ENCODE peak calls at places on chromosome 12, in four cellular contexts. One of them, this sample, is unnamed.

GRCh38 chr12:125134576-125134975 is 69.3 kb downstream of the AACS start:
- DNase-seq in foreskin fibroblast: no peak
- DNase-seq in brain microvascular endothelial cell: no peak
- DNase-seq in A172: no peak
- DNase-seq in this sample: no peak

GRCh38 chr12:20527396-20528154 is 159.2 kb downstream of the PDE3A start:
- DNase-seq in foreskin fibroblast: peak
- DNase-seq in A172: no peak
- DNase-seq in brain microvascular endothelial cell: peak
- DNase-seq in this sample: no peak

GRCh38 chr12:106673151-106673550 is 90.3 kb downstream of the RFX4 start:
- DNase-seq in brain microvascular endothelial cell: no peak
- DNase-seq in foreskin fibroblast: no peak
- DNase-seq in A172: no peak
- DNase-seq in this sample: no peak

GRCh38 chr12:130574402-130574801 is 141.7 kb downstream of the RIMBP2 start:
- DNase-seq in foreskin fibroblast: no peak
- DNase-seq in brain microvascular endothelial cell: no peak
- DNase-seq in A172: no peak
- DNase-seq in this sample: no peak

GRCh38 chr12:57169969-57170368 is 22.6 kb upstream of the LRP1-AS start:
- DNase-seq in brain microvascular endothelial cell: no peak
- DNase-seq in A172: no peak
- DNase-seq in foreskin fibroblast: no peak
- DNase-seq in this sample: no peak

GRCh38 chr12:65822732-65823480 is 1.4 kb upstream of the HMGA2 start:
- DNase-seq in A172: no peak
- DNase-seq in foreskin fibroblast: peak
- DNase-seq in brain microvascular endothelial cell: peak
- DNase-seq in this sample: no peak

GRCh38 chr12:104485651-104486341 is 29.0 kb downstream of the CHST11 start:
- DNase-seq in brain microvascular endothelial cell: no peak
- DNase-seq in A172: no peak
- DNase-seq in foreskin fibroblast: no peak
- DNase-seq in this sample: no peak

GRCh38 chr12:75877588-75878381 is 153.8 kb downstream of the PHLDA1 start:
- DNase-seq in brain microvascular endothelial cell: no peak
- DNase-seq in A172: no peak
- DNase-seq in foreskin fibroblast: no peak
- DNase-seq in this sample: no peak

GRCh38 chr12:102659200-102659911 is 179.0 kb upstream of the IGF1 start:
- DNase-seq in A172: no peak
- DNase-seq in brain microvascular endothelial cell: no peak
- DNase-seq in foreskin fibroblast: no peak
- DNase-seq in this sample: no peak